ENCODE peak calls at places on chromosome 1, in six cellular contexts. K is neuronal stem cell, H is mesenchymal stem cell, L is IMR-90, E is trophoblast cell, Z is H1. V is an unnamed sample. For H3K4me1, the result is how much of the 10 kb centered on the place peaks cover.

GRCh38 chr1:160007577-160008200 is 24.1 kb downstream of the PIGM start:
- DNase-seq in K (peak), H (peak), L (peak), E (no peak), Z (no peak), V (no peak)

GRCh38 chr1:79708646-79709237 is 702.2 kb upstream of the ADGRL4 start:
- DNase-seq in K (no peak), H (no peak), L (no peak), E (no peak), Z (no peak), V (no peak)

GRCh38 chr1:20846461-20847374 is 59.6 kb upstream of the HP1BP3 start:
- DNase-seq in K (no peak), H (no peak), L (peak), E (no peak), Z (no peak), V (no peak)

GRCh38 chr1:197356723-197357533 is 88.9 kb downstream of the CRB1 start:
- DNase-seq in K (peak), H (peak), L (peak), E (peak), Z (no peak), V (peak)

GRCh38 chr1:192907545-192908243 is 98.9 kb downstream of the RGS2 start:
- DNase-seq in K (no peak), H (peak), L (peak), E (peak), Z (no peak), V (no peak)

GRCh38 chr1:68329096-68329835 is 96.9 kb upstream of the WLS start:
- DNase-seq in K (no peak), H (no peak), L (no peak), E (no peak), Z (no peak), V (no peak)

GRCh38 chr1:201850053-201850397 is 21.1 kb downstream of the IPO9 start:
- DNase-seq in K (no peak), H (peak), L (peak), E (peak), Z (no peak), V (no peak)

GRCh38 chr1:204286841-204287387 is 72.8 kb downstream of the PLEKHA6 start:
- DNase-seq in K (no peak), H (peak), L (no peak), E (peak), Z (no peak), V (no peak)

GRCh38 chr1:244919320-244920282 is 55.3 kb upstream of the HNRNPU start:
- DNase-seq in K (no peak), H (no peak), L (no peak), E (no peak), Z (no peak), V (no peak)

GRCh38 chr1:96075704-96076455 is 645.7 kb upstream of the PTBP2 start:
- DNase-seq in K (no peak), H (no peak), L (no peak), E (no peak), Z (no peak), V (no peak)

GRCh38 chr1:175941164-175941563 is 197.8 kb upstream of the TNR start:
- DNase-seq in K (no peak), H (no peak), L (no peak), E (no peak), Z (no peak), V (no peak)

GRCh38 chr1:204398197-204399125 is 13.2 kb downstream of the PPP1R15B start:
- DNase-seq in K (peak), H (peak), L (peak), E (peak), Z (peak), V (peak)

GRCh38 chr1:201603613-201604232 is 64.8 kb downstream of the NAV1 start:
- DNase-seq in K (no peak), H (peak), L (peak), E (no peak), Z (no peak), V (no peak)

GRCh38 chr1:103250441-103250861 is 142.1 kb upstream of the COL11A1 start:
- DNase-seq in K (peak), H (peak), L (peak), E (peak), Z (peak), V (peak)

GRCh38 chr1:214440219-214440965 is 111.0 kb downstream of the PTPN14 start:
- DNase-seq in K (no peak), H (peak), L (no peak), E (peak), Z (no peak), V (peak)

GRCh38 chr1:99264201-99265021 is at the start of gene PLPPR4:
- DNase-seq in K (peak), H (peak), L (peak), E (no peak), Z (peak), V (peak)

GRCh38 chr1:199167460-199167859 is 528.6 kb downstream of the PTPRC start:
- DNase-seq in K (no peak), H (no peak), L (no peak), E (no peak), Z (no peak), V (no peak)

GRCh38 chr1:1703796-1704195 is 11.2 kb upstream of the SLC35E2B start:
- DNase-seq in K (no peak), H (no peak), L (no peak), E (no peak), Z (no peak), V (no peak)

GRCh38 chr1:226618380-226618779 is 69.8 kb downstream of the STUM start:
- DNase-seq in K (no peak), H (no peak), L (no peak), E (no peak), Z (no peak), V (no peak)
- H4K91ac ChIP-seq in K (no peak), H (no peak), L (no peak), E (no peak), Z (no peak), V (no peak)

GRCh38 chr1:208179850-208180416 is 64.3 kb downstream of the PLXNA2 start:
- DNase-seq in K (no peak), H (no peak), L (no peak), E (no peak), Z (no peak), V (no peak)

GRCh38 chr1:208177656-208178055 is 66.5 kb downstream of the PLXNA2 start:
- DNase-seq in K (no peak), H (no peak), L (no peak), E (no peak), Z (no peak), V (peak)

GRCh38 chr1:208178091-208178529 is 66.1 kb downstream of the PLXNA2 start:
- DNase-seq in K (no peak), H (no peak), L (no peak), E (no peak), Z (no peak), V (no peak)

GRCh38 chr1:208181259-208181816 is 62.8 kb downstream of the PLXNA2 start:
- DNase-seq in K (no peak), H (no peak), L (no peak), E (no peak), Z (no peak), V (no peak)

DNA sequence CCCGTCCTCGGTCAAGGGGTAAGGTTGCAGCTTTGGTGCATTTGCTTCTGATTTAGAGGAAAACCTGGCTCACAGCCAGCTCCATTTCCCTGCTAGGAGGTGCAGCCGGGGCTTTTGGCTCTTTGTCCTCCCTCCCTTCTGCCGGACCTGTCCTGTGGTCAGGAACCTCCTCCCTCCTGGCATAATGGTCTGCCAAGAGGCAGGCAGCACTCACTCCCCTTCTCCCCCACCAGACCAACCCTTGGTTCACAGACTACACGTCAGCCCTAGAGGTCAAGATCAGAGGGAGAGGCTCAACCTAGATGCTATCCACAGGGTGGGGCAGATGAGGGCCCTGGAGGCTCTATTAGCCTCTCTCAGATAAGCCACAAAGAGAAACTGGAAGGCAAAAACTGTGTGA is 64.9 kb downstream of the PLXNA2 start:
- DNase-seq in K (no peak), H (no peak), L (no peak), E (peak), Z (no peak), V (no peak)
- H3K4me1 ChIP-seq in K (half or more), H (under half), L (under half), E (under half), Z (under half), V (under half)

DNA sequence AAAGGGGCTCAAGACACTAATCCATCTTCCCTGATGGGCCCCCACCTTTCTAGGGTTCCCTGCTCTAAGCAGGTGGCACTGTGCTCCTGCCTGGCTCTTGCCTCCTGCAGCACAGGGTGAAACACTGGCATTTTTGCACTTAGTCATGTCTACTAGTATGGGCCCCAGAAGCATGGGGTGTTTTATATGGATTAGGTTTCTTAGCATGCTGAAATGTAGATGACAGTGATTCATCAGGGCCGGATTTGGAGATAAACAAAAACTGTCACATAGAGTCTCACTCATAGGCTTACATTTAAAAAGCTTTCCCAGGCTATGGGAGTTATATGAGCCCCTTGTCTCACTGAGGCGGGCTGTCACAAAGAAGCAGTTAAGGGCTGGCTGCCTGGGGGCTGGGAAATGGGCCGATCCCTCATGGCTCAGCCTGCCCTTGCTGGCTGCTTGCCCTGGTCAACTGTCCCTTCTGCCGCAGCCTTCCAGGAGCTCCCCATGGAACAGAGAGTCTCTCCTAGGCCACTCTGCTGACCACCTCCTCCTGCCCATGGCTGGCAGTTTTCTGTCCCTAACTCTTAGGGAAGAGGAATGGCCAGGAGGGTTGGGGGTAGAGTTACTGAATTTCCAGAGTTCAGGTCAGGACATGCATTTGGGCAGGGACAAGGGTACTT is 6.5 kb downstream of the GALNT2 start:
- DNase-seq in K (no peak), H (peak), L (peak), E (no peak), Z (no peak), V (no peak)
- H3K27ac ChIP-seq in K (no peak), H (no peak), L (peak), E (no peak), Z (no peak), V (no peak)

DNA sequence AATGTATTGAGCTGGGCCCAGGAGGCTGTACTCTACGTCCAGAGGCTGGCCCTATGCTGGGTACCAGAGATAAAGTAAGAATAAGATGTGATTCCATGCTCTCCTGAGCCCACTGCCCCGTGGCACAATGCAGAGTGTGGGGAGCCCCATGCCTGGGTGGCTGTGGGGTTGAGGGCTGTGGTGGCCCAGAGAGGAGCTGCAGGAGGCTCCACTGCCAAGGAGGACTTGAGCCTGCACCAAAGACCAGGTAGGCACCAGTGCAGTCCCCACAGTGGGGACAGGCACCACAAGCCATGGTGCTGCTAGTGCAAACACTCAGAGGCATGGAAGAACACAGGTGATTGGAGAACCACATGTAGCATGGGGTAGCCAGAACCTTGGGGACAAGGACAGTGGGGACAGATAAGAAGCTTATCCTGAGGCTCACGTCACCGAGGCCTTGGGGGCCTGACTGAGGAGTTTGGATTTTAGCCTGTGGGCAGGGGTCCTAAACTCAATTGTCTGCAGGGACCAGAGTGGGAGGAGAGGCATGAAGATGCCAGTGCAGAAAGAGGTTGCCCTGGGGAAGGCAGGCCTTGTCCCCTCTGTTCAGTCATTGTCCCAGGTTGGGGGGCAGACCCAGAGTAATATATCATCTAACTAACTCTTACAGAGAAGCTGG is 21.9 kb upstream of the EPS8L3 start:
- DNase-seq in K (no peak), H (no peak), L (no peak), E (no peak), Z (no peak), V (no peak)
- H4K91ac ChIP-seq in K (no peak), H (peak), L (peak), E (no peak), Z (no peak), V (no peak)

GRCh38 chr1:3042481-3042880 is 21.2 kb downstream of the ACTRT2 start:
- DNase-seq in K (no peak), H (no peak), L (no peak), E (no peak), Z (no peak), V (no peak)
- H3K4me1 ChIP-seq in K (under half), H (under half), L (under half), E (under half), Z (under half), V (under half)

DNA sequence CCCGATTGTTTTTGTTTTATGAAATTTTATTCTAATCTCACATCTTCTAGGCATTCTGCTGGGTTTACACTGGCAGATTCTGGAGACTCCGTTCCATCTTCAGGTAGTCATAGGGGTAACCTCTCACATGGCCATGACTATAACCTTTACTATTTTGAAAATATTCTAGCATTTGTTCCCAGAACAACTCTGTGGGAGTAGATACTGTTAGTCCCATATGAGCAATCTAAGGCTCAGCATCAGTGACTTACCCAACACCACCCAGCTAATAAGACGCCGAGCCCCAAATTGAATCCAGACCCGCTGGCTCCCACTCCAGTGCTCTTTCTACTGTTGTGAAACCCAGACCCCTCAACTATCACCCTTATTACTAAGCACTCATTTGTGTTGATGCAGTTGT is 9.8 kb downstream of the ADAMTS4 start:
- DNase-seq in K (no peak), H (no peak), L (no peak), E (peak), Z (no peak), V (no peak)
- H3K27ac ChIP-seq in K (no peak), H (no peak), L (no peak), E (no peak), Z (no peak), V (no peak)

DNA sequence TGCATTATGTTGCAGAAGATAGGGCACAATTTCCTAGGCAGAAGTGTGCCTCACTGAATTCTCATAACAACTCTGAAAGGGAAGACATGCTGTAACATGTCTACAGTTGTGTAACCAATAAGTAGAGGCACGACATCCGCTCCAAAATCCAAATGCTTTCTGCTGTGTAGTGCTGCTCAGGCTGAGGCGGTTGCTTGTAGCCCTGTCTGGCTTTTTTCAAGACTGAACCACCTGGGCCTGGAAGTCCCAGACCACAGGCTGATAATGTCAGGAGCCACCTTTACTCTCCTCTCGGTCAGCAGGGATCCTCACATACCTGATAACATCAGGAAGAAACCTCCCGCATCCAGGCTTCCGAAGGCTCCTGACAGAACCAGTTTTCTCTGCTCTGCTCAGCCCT is 10.9 kb downstream of the AKNAD1 start:
- DNase-seq in K (no peak), H (no peak), L (no peak), E (peak), Z (no peak), V (no peak)
- H4K91ac ChIP-seq in K (no peak), H (no peak), L (no peak), E (no peak), Z (no peak), V (no peak)